ENCODE peak calls at places on chromosomes 13 and 19, in seven cellular contexts. B is fibroblast of mammary gland; Y is bronchial epithelial cell; F is CD8-positive, alpha-beta T cell; V is IMR-90; G is GM12865; W is thyroid gland. Z is an unnamed sample.

GRCh38 chr19:54388001-54388802 is 23.5 kb upstream of the LAIR1 start:
- DNase-seq in B (no peak), Y (no peak), F (peak; percentile 27), V (no peak), G (peak; percentile 79), W (peak; percentile 3), Z (no peak)

GRCh38 chr13:41596190-41596589 is 138.8 kb downstream of the RGCC start:
- DNase-seq in B (peak; percentile 30), Y (no peak), F (no peak), V (peak; percentile 20), G (no peak), W (no peak), Z (no peak)

GRCh38 chr13:31250435-31250834 is 50.7 kb downstream of the B3GLCT start:
- DNase-seq in B (no peak), Y (no peak), F (no peak), V (no peak), G (no peak), W (no peak), Z (no peak)

GRCh38 chr13:27036236-27036981 is 135.2 kb downstream of the USP12 start:
- DNase-seq in B (no peak), Y (peak; percentile 49), F (no peak), V (no peak), G (no peak), W (no peak), Z (peak; percentile 53)

GRCh38 chr19:13143135-13143534 is 7.0 kb downstream of the STX10 start:
- DNase-seq in B (peak; percentile 86), Y (peak; percentile 33), F (no peak), V (peak; percentile 82), G (no peak), W (no peak), Z (peak; percentile 79)

GRCh38 chr19:43762814-43763213 is 8.1 kb upstream of the SMG9 start:
- DNase-seq in B (no peak), Y (no peak), F (no peak), V (no peak), G (no peak), W (no peak), Z (no peak)

GRCh38 chr13:102586615-102587014 is 10.2 kb upstream of the TPP2 start:
- DNase-seq in B (no peak), Y (peak; percentile 84), F (no peak), V (no peak), G (no peak), W (no peak), Z (no peak)

GRCh38 chr19:54653181-54653809 is 9.5 kb upstream of the LILRB4 start:
- DNase-seq in B (peak; percentile 30), Y (peak; percentile 13), F (no peak), V (peak; percentile 7), G (peak; percentile 60), W (no peak), Z (peak; percentile 10)

GRCh38 chr19:39111593-39112199 is 13.9 kb upstream of the PAK4 start:
- DNase-seq in B (no peak), Y (peak; percentile 18), F (no peak), V (no peak), G (no peak), W (no peak), Z (no peak)

GRCh38 chr13:73708393-73708985 is 425.7 kb downstream of the KLF12 start:
- DNase-seq in B (peak; percentile 70), Y (peak; percentile 78), F (peak; percentile 47), V (peak; percentile 71), G (peak; percentile 64), W (peak; percentile 60), Z (peak; percentile 67)

GRCh38 chr13:24269803-24270202 is 39.6 kb upstream of the C1QTNF9 start:
- DNase-seq in B (no peak), Y (peak; percentile 7), F (no peak), V (peak; percentile 60), G (no peak), W (no peak), Z (peak; percentile 7)

GRCh38 chr19:49425178-49425577 is at the start of gene GFY:
- DNase-seq in B (no peak), Y (no peak), F (no peak), V (no peak), G (no peak), W (no peak), Z (no peak)

GRCh38 chr13:112657850-112658445 is 31.9 kb upstream of the ATP11A start:
- DNase-seq in B (peak; percentile 22), Y (peak; percentile 74), F (no peak), V (peak; percentile 81), G (no peak), W (no peak), Z (peak; percentile 61)

GRCh38 chr19:48568345-48568886 is 16.4 kb downstream of the SULT2B1 start:
- DNase-seq in B (peak; percentile 91), Y (peak; percentile 85), F (no peak), V (peak; percentile 88), G (no peak), W (peak; percentile 97), Z (peak; percentile 92)

GRCh38 chr13:95267662-95268369 is 33.4 kb downstream of the ABCC4 start:
- DNase-seq in B (peak; percentile 93), Y (peak; percentile 82), F (no peak), V (peak; percentile 96), G (no peak), W (peak; percentile 13), Z (peak; percentile 87)

GRCh38 chr19:44093931-44094765 is at the start of gene ZNF224:
- DNase-seq in B (peak; percentile 88), Y (peak; percentile 83), F (peak; percentile 73), V (peak; percentile 90), G (peak; percentile 94), W (peak; percentile 89), Z (peak; percentile 87)

GRCh38 chr19:38990949-38991697 is 15.6 kb upstream of the FBXO17 start:
- DNase-seq in B (no peak), Y (no peak), F (no peak), V (no peak), G (no peak), W (no peak), Z (peak; percentile 34)

GRCh38 chr13:62626771-62627170 is 1211.1 kb upstream of the PCDH20 start:
- DNase-seq in B (no peak), Y (no peak), F (no peak), V (no peak), G (peak; percentile 27), W (no peak), Z (no peak)

GRCh38 chr19:58279042-58279924 is 528 bp downstream of the ZNF8 start:
- DNase-seq in B (peak; percentile 57), Y (peak; percentile 44), F (peak; percentile 17), V (peak; percentile 51), G (peak; percentile 58), W (peak; percentile 67), Z (peak; percentile 42)

DNA sequence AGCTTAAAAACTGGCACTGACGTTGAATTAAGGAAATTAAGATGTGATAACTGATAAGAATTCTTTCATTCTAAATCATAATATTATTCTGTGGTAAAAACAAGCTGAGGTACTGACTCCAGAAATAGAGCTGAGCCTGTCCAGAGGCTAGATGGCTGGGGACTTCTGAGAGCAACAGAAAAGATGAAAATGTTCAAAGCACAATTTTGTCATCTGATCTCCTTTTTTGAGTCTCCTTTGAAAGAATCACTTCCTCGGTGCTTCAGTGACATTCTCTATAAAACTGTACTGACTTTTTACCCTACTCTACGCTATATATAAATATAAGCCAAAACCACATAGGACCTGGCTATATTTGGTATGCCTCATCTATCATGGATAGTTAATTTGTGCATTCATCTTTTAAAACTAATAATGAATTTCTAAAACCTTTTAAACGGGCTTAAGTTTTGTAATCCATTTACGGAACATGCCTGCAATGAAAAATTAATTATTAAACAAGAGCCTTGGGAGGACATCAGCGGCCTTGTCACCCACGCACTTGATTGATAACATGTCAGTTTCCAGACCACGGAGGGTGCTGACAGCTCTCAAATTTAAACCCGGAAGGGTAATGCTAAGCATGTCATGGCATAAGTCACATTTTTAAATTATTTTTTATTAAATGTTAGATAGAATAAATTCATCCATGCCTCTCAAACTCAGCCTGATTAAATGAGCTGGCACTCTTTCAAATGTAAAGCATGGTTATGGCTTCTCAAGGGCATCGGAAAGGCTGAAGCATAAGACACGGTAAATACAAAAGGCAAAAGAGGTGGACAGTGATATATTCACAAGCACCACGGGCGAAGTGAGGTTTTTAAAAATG is 235.4 kb downstream of the PCDH9 start:
- DNase-seq in B (no peak), Y (no peak), F (no peak), V (no peak), G (peak; percentile 1), W (no peak), Z (no peak)
- H3K4me3 ChIP-seq in B (no peak overlapping the region), Y (no peak overlapping the region), F (no peak overlapping the region), V (peak overlapping the region; percentile 28), G (no peak overlapping the region), W (no peak overlapping the region), Z (peak overlapping the region; percentile 38)

GRCh38 chr19:17292301-17293074 is 10.7 kb downstream of the ABHD8 start:
- DNase-seq in B (peak; percentile 91), Y (peak; percentile 81), F (peak; percentile 72), V (peak; percentile 82), G (peak; percentile 90), W (peak; percentile 54), Z (peak; percentile 87)
- TF ChIP-seq CTCF in B (peak; percentile 88), Y (peak; percentile 79), F (peak; percentile 82), V (peak; percentile 82), G (peak; percentile 84), W (peak; percentile 49), Z (peak; percentile 85)

GRCh38 chr19:1103691-1104451 is at the start of gene GPX4:
- DNase-seq in B (peak; percentile 99), Y (peak; percentile 94), F (peak; percentile 98), V (peak; percentile 99), G (peak; percentile 100), W (peak; percentile 99), Z (peak; percentile 99)

GRCh38 chr19:1104452-1105216 is 840 bp downstream of the GPX4 start:
- DNase-seq in B (peak; percentile 76), Y (peak; percentile 40), F (peak; percentile 61), V (peak; percentile 69), G (peak; percentile 81), W (peak; percentile 81), Z (peak; percentile 59)

GRCh38 chr19:1105217-1105872 is 1.6 kb downstream of the GPX4 start:
- DNase-seq in B (peak; percentile 39), Y (no peak), F (no peak), V (peak; percentile 35), G (no peak), W (no peak), Z (peak; percentile 34)

GRCh38 chr19:1101337-1101698 is 2.5 kb upstream of the GPX4 start:
- DNase-seq in B (no peak), Y (no peak), F (no peak), V (no peak), G (peak; percentile 63), W (peak; percentile 58), Z (no peak)

DNA sequence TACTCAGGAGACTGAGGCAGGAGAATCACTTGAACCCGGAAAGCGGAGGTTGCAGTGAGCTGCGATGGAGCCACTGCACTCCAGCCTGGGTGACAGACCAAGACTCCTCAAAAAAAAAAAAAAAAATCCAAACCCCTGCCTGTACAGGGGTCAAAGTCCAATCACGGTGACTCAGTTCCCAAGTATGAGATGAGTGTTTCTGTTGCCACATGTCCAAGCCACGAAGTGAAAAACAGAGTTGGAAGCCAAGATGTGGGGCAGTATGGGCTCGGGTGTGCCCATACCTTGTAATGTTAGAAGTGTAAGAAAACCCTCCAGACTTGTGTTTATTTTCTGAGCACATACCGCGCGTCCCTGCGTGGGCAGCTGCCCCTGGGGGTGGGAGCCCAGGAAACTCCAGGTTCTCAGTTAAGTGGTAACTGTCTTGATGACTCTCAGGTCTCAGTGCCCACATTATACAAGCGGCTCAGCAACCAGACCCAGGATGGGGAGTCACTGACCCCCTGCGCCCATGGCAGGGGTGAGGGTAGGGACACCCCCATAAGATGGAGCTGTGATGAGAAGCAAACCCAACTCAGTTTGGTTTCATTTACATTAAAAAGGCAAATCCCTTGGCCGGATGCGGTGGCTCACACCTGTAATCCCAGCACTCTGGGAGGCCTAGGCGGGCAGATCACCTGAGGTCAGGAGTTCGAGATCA is 1.2 kb upstream of the GPX4 start:
- DNase-seq in B (peak; percentile 100), Y (peak; percentile 100), F (no peak), V (peak; percentile 100), G (peak; percentile 93), W (peak; percentile 67), Z (peak; percentile 100)
- H3K4me3 ChIP-seq in B (no peak overlapping the region), Y (no peak overlapping the region), F (no peak overlapping the region), V (no peak overlapping the region), G (no peak overlapping the region), W (no peak overlapping the region), Z (peak overlapping the region; percentile 39)

GRCh38 chr13:110326263-110326904 is 19.3 kb downstream of the COL4A2 start:
- DNase-seq in B (no peak), Y (no peak), F (no peak), V (no peak), G (no peak), W (no peak), Z (no peak)
- TF ChIP-seq CTCF in B (no peak), Y (no peak), F (no peak), V (no peak), G (no peak), W (no peak), Z (no peak)

Z was measured in AG10803.